ENCODE peak calls at places on chromosomes 11 and 22, in seven cellular contexts. M is GM12865, N is GM13977, S is HL-60, Y is AG10803, U is progenitor cell of endocrine pancreas, E is thoracic aorta. G is an unnamed sample.

GRCh38 chr11:64248578-64248977 is 1.8 kb upstream of the PPP1R14B start:
- DNase-seq in M (no peak), N (no peak), S (no peak), Y (no peak), U (no peak), E (no peak), G (no peak)

GRCh38 chr11:45801723-45802315 is 3.1 kb upstream of the SLC35C1 start:
- DNase-seq in M (no peak), N (no peak), S (no peak), Y (no peak), U (no peak), E (no peak), G (no peak)

GRCh38 chr11:125371451-125371935 is 124.6 kb downstream of the FEZ1 start:
- DNase-seq in M (no peak), N (no peak), S (no peak), Y (no peak), U (no peak), E (no peak), G (no peak)

GRCh38 chr22:30282616-30283046 is 6.7 kb downstream of the CASTOR1 start:
- DNase-seq in M (no peak), N (no peak), S (no peak), Y (no peak), U (no peak), E (no peak), G (no peak)

GRCh38 chr11:68684385-68685356 is at the start of gene GAL:
- DNase-seq in M (no peak), N (no peak), S (peak), Y (no peak), U (no peak), E (no peak), G (no peak)

GRCh38 chr11:74311352-74311926 is at the start of gene P4HA3:
- DNase-seq in M (peak), N (peak), S (peak), Y (peak), U (peak), E (no peak), G (no peak)

GRCh38 chr11:35734669-35735068 is 72.1 kb downstream of the TRIM44 start:
- DNase-seq in M (no peak), N (no peak), S (no peak), Y (no peak), U (no peak), E (no peak), G (no peak)

GRCh38 chr11:123308077-123308476 is 113.0 kb upstream of the CLMP start:
- DNase-seq in M (peak), N (no peak), S (no peak), Y (peak), U (no peak), E (no peak), G (no peak)

GRCh38 chr22:20652582-20652981 is 121.3 kb upstream of the SERPIND1 start:
- DNase-seq in M (no peak), N (no peak), S (no peak), Y (no peak), U (no peak), E (no peak), G (no peak)

GRCh38 chr22:28826921-28827320 is 26.6 kb upstream of the XBP1 start:
- DNase-seq in M (no peak), N (no peak), S (no peak), Y (no peak), U (no peak), E (no peak), G (no peak)

GRCh38 chr11:8101421-8101820 is 20.4 kb downstream of the TUB start:
- DNase-seq in M (no peak), N (no peak), S (no peak), Y (no peak), U (no peak), E (no peak), G (no peak)

GRCh38 chr11:67260406-67260805 is 5.9 kb upstream of the GRK2 start:
- DNase-seq in M (no peak), N (no peak), S (no peak), Y (no peak), U (no peak), E (no peak), G (no peak)

GRCh38 chr22:19109198-19110063 is 12.8 kb downstream of the DGCR2 start:
- DNase-seq in M (peak), N (peak), S (peak), Y (peak), U (no peak), E (no peak), G (no peak)

GRCh38 chr11:62669420-62670161 is 1.9 kb upstream of the UQCC3 start:
- DNase-seq in M (no peak), N (no peak), S (no peak), Y (no peak), U (no peak), E (no peak), G (no peak)

GRCh38 chr11:17528181-17528691 is 16.0 kb downstream of the USH1C start:
- DNase-seq in M (peak), N (peak), S (peak), Y (peak), U (peak), E (no peak), G (no peak)

GRCh38 chr11:107740256-107740655 is 28.4 kb upstream of the SLN start:
- DNase-seq in M (no peak), N (no peak), S (no peak), Y (peak), U (no peak), E (no peak), G (no peak)

GRCh38 chr22:24981656-24982055 is 29.1 kb downstream of the KIAA1671 start:
- DNase-seq in M (no peak), N (no peak), S (no peak), Y (no peak), U (no peak), E (no peak), G (no peak)

GRCh38 chr11:65992056-65992455 is 9.9 kb downstream of the EIF1AD start:
- DNase-seq in M (no peak), N (no peak), S (no peak), Y (no peak), U (no peak), E (no peak), G (no peak)

GRCh38 chr11:120520091-120520822 is 8.7 kb downstream of the GRIK4 start:
- DNase-seq in M (no peak), N (no peak), S (no peak), Y (no peak), U (no peak), E (no peak), G (no peak)

GRCh38 chr11:83092488-83093384 is 21.0 kb upstream of the RAB30 start:
- DNase-seq in M (no peak), N (no peak), S (no peak), Y (no peak), U (no peak), E (no peak), G (no peak)

GRCh38 chr22:29765905-29766631 is 739 bp downstream of the ZMAT5 start:
- DNase-seq in M (peak), N (peak), S (no peak), Y (no peak), U (peak), E (no peak), G (no peak)

GRCh38 chr11:66718320-66718971 is 10.6 kb downstream of the SPTBN2 start:
- DNase-seq in M (no peak), N (no peak), S (no peak), Y (no peak), U (no peak), E (no peak), G (no peak)

GRCh38 chr11:114259551-114259983 is 36.6 kb upstream of the NNMT start:
- DNase-seq in M (no peak), N (no peak), S (no peak), Y (no peak), U (no peak), E (no peak), G (no peak)

GRCh38 chr22:43919106-43919965 is 4.3 kb upstream of the PNPLA3 start:
- DNase-seq in M (no peak), N (no peak), S (no peak), Y (peak), U (no peak), E (no peak), G (no peak)

GRCh38 chr22:19173047-19174035 is 5.2 kb downstream of the SLC25A1 start:
- DNase-seq in M (no peak), N (no peak), S (no peak), Y (no peak), U (no peak), E (no peak), G (no peak)

GRCh38 chr22:23801238-23801821 is 14.6 kb downstream of the SMARCB1 start:
- DNase-seq in M (no peak), N (no peak), S (no peak), Y (no peak), U (no peak), E (no peak), G (no peak)

GRCh38 chr11:67022341-67022933 is 497 bp upstream of the SYT12 start:
- DNase-seq in M (no peak), N (no peak), S (no peak), Y (no peak), U (no peak), E (no peak), G (peak)

GRCh38 chr11:119000906-119001305 is 3.0 kb downstream of the CENATAC start:
- DNase-seq in M (no peak), N (no peak), S (no peak), Y (peak), U (no peak), E (no peak), G (no peak)

GRCh38 chr11:119066481-119066880 is 1.1 kb upstream of the VPS11 start:
- DNase-seq in M (no peak), N (no peak), S (no peak), Y (no peak), U (no peak), E (no peak), G (no peak)

GRCh38 chr11:131681875-131682274 is 311.5 kb downstream of the NTM start:
- DNase-seq in M (no peak), N (no peak), S (no peak), Y (no peak), U (no peak), E (no peak), G (no peak)

GRCh38 chr11:70343631-70344030 is 54.7 kb upstream of the CTTN start:
- DNase-seq in M (no peak), N (no peak), S (no peak), Y (no peak), U (no peak), E (no peak), G (no peak)

GRCh38 chr11:34323601-34324000 is 34.2 kb downstream of the ABTB2 start:
- DNase-seq in M (no peak), N (no peak), S (no peak), Y (peak), U (no peak), E (no peak), G (no peak)

GRCh38 chr11:69169479-69169878 is 13.7 kb downstream of the SMIM38 start:
- DNase-seq in M (no peak), N (no peak), S (no peak), Y (no peak), U (no peak), E (no peak), G (no peak)

GRCh38 chr11:31882951-31883392 is 71.8 kb upstream of the PAX6 start:
- DNase-seq in M (no peak), N (no peak), S (no peak), Y (peak), U (no peak), E (no peak), G (no peak)

GRCh38 chr11:47154738-47155570 is 21.7 kb downstream of the ARFGAP2 start:
- DNase-seq in M (peak), N (no peak), S (no peak), Y (no peak), U (no peak), E (no peak), G (no peak)

GRCh38 chr11:125281831-125282595 is 117.5 kb downstream of the PKNOX2 start:
- DNase-seq in M (no peak), N (no peak), S (no peak), Y (no peak), U (no peak), E (no peak), G (no peak)

GRCh38 chr11:107545101-107545514 is 20.4 kb downstream of the ALKBH8 start:
- DNase-seq in M (peak), N (no peak), S (no peak), Y (peak), U (no peak), E (no peak), G (no peak)

GRCh38 chr22:46296257-46297150 is at the start of gene GTSE1:
- DNase-seq in M (peak), N (peak), S (peak), Y (peak), U (peak), E (peak), G (peak)
- TF ChIP-seq CTCF in M (peak), N (peak), S (no peak), Y (no peak), U (no peak), E (no peak), G (no peak)

GRCh38 chr11:86408845-86409244 is 34.2 kb downstream of the CCDC81 start:
- DNase-seq in M (no peak), N (no peak), S (no peak), Y (no peak), U (no peak), E (no peak), G (no peak)
- TF ChIP-seq CTCF in M (no peak), N (no peak), S (no peak), Y (peak), U (peak), E (no peak), G (no peak)

GRCh38 chr11:94876222-94876621 is 97.1 kb downstream of the CWC15 start:
- DNase-seq in M (no peak), N (no peak), S (no peak), Y (no peak), U (no peak), E (no peak), G (no peak)

GRCh38 chr11:94879006-94879405 is 94.3 kb downstream of the CWC15 start:
- DNase-seq in M (no peak), N (no peak), S (no peak), Y (no peak), U (no peak), E (no peak), G (no peak)

GRCh38 chr11:94873910-94874575 is 99.3 kb downstream of the CWC15 start:
- DNase-seq in M (no peak), N (no peak), S (no peak), Y (no peak), U (no peak), E (no peak), G (no peak)

GRCh38 chr11:94877446-94878200 is 95.7 kb downstream of the CWC15 start:
- DNase-seq in M (no peak), N (no peak), S (no peak), Y (no peak), U (no peak), E (no peak), G (no peak)

DNA sequence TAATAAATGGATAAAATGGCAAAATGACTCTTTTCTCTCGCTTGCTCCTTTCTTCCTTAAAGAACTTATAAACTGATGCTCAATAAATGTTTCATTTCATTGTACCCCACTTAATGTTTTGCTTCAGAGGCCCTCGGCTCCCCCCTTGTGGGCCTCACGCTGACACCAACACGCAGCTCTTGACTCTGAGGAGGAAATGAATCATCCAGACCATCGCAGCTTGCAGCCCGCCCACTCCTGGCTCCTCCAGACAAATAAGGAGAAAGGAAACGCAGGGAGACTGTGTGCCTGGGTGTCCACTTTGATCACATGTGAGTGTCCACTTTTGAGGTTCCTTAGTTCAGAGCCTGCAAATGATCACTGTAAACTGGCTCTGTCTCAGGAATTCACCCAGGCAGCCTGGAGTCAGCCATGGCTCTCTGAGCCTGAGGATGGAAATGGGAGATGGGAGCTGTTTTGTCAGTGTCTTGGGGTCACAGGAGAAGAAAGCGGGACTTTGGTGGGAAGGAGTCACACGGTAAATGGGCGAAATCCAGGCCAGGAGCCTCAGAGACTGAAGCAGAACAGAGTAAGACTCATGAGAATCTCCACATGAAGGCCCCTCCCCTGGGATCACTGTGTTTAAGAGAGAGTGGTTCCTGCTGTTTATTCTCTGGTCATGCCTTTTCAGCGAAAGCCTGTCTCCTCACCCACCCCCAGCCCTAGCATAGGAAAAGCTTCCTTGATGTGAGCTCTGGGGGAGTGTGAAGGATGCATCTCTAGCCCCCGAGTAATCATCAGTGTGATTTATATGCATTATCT is 96.5 kb downstream of the CWC15 start:
- DNase-seq in M (peak), N (peak), S (peak), Y (peak), U (no peak), E (peak), G (peak)
- TF ChIP-seq CTCF in M (no peak), N (peak), S (no peak), Y (peak), U (no peak), E (no peak), G (no peak)

DNA sequence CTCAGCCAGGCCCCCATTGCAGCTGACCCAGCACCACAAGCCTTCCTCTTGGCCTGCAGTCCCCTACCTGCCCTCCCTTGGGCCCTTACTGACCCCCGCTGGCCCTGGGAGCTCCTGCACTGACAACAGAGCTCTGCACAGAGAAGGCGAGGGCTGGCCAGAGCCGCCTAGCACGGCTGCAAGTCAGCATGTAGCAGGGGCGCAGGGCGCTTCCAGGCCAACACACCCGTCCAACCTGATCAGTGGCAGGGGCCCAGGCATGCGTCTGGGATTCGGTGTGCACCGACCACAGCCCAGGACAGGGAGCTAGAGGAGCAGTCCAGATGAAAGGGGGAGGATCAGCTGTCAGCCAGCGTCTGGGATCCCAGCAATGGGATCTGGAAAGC is 7.6 kb downstream of the WNT7B start:
- DNase-seq in M (no peak), N (peak), S (no peak), Y (no peak), U (no peak), E (no peak), G (no peak)
- TF ChIP-seq CTCF in M (no peak), N (no peak), S (no peak), Y (no peak), U (peak), E (no peak), G (no peak)

GRCh38 chr11:76674517-76675400 is 4.2 kb upstream of the LRRC32 start:
- DNase-seq in M (peak), N (no peak), S (no peak), Y (no peak), U (no peak), E (no peak), G (no peak)
- TF ChIP-seq CTCF in M (no peak), N (peak), S (no peak), Y (no peak), U (no peak), E (no peak), G (no peak)

GRCh38 chr11:1782831-1783724 is 19.4 kb upstream of the CTSD start:
- DNase-seq in M (no peak), N (no peak), S (peak), Y (peak), U (no peak), E (no peak), G (no peak)

GRCh38 chr11:1784761-1785650 is 21.3 kb upstream of the CTSD start:
- DNase-seq in M (no peak), N (no peak), S (no peak), Y (no peak), U (no peak), E (no peak), G (no peak)

GRCh38 chr11:1786466-1786865 is 22.7 kb upstream of the CTSD start:
- DNase-seq in M (no peak), N (no peak), S (no peak), Y (no peak), U (no peak), E (no peak), G (no peak)

GRCh38 chr11:1783725-1784529 is 20.2 kb upstream of the CTSD start:
- DNase-seq in M (no peak), N (no peak), S (no peak), Y (no peak), U (no peak), E (no peak), G (no peak)

DNA sequence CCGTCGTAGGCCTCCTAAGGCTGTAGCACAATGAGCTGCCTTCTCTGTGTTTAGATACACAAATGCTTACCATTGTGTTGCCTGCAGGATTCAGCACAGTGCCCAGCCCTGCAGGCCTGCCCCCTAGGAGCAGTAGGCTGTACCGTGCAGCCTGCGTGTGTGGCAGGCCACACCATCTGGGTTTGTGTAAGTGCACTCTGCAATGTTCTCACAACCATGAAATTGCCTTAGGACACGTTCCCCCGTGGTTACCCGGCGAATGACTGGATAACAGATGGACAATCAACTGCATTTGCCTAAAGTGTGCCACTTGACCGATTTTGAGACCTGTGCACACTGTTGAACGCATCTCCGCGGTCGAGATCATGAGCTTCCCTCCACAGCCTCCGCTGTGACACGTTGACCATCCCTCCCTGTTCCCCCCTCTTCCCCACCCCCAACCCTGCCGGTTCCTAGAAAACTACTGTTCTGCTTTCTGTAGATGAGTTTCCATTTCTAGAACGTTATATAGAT is 22.1 kb upstream of the CTSD start:
- DNase-seq in M (no peak), N (no peak), S (no peak), Y (peak), U (no peak), E (no peak), G (no peak)
- TF ChIP-seq CTCF in M (no peak), N (no peak), S (no peak), Y (peak), U (no peak), E (no peak), G (no peak)

GRCh38 chr22:37982151-37982838 is 2.1 kb downstream of the SOX10 start:
- DNase-seq in M (no peak), N (no peak), S (no peak), Y (no peak), U (no peak), E (no peak), G (no peak)

GRCh38 chr22:37983860-37984791 is at the start of gene SOX10:
- DNase-seq in M (no peak), N (no peak), S (no peak), Y (no peak), U (no peak), E (no peak), G (no peak)

GRCh38 chr22:37981282-37982011 is 2.9 kb downstream of the SOX10 start:
- DNase-seq in M (no peak), N (no peak), S (no peak), Y (no peak), U (no peak), E (no peak), G (no peak)

GRCh38 chr22:37985050-37985585 is 763 bp upstream of the SOX10 start:
- DNase-seq in M (no peak), N (no peak), S (no peak), Y (no peak), U (no peak), E (no peak), G (no peak)

GRCh38 chr22:37982938-37983859 is 1.2 kb downstream of the SOX10 start:
- DNase-seq in M (no peak), N (no peak), S (no peak), Y (no peak), U (peak), E (no peak), G (no peak)
- TF ChIP-seq CTCF in M (no peak), N (no peak), S (no peak), Y (no peak), U (peak), E (no peak), G (no peak)